ENCODE peak calls at places on chromosomes 11 and 22, in eight cellular contexts. I is IMR-90, T is heart left ventricle, O is esophagus squamous epithelium, K is endothelial cell of umbilical vein, W is body of pancreas, M is ovary, S is sigmoid colon. P is an unnamed sample.

GRCh38 chr11:86068138-86068861 is 584 bp downstream of the PICALM start:
- DNase-seq in M (peak; percentile 54), T (peak; percentile 44), O (no peak), W (peak; percentile 50), K (peak; percentile 46), S (peak; percentile 79), I (no peak), P (no peak)

GRCh38 chr11:75103380-75104026 is 6.8 kb upstream of the OR2AT4 start:
- DNase-seq in K (no peak), T (no peak), M (no peak), I (peak; percentile 86), W (no peak), O (no peak), S (no peak), P (no peak)

GRCh38 chr11:82750643-82751139 is 17.0 kb upstream of the FAM181B start:
- DNase-seq in O (no peak), W (no peak), M (no peak), I (no peak), K (peak; percentile 32), S (no peak), T (no peak), P (no peak)

GRCh38 chr22:44329179-44329796 is 16.5 kb upstream of the SHISAL1 start:
- DNase-seq in I (peak; percentile 27), K (no peak), T (no peak), W (no peak), S (peak; percentile 64), M (no peak), O (no peak), P (peak; percentile 59)

GRCh38 chr11:123338266-123338800 is 91.7 kb upstream of the GRAMD1B start:
- DNase-seq in W (no peak), S (no peak), K (no peak), I (no peak), M (no peak), T (no peak), O (no peak), P (no peak)

GRCh38 chr11:110093407-110094297 is 460 bp downstream of the ZC3H12C start:
- DNase-seq in M (peak; percentile 71), O (no peak), S (peak; percentile 81), W (peak; percentile 62), I (peak; percentile 51), K (peak; percentile 67), T (peak; percentile 61), P (no peak)

GRCh38 chr11:83521647-83522596 is 235.8 kb upstream of the CCDC90B start:
- DNase-seq in S (no peak), K (no peak), T (no peak), I (peak; percentile 31), O (no peak), W (no peak), M (no peak), P (no peak)

GRCh38 chr11:7520981-7521487 is 7.2 kb downstream of the PPFIBP2 start:
- DNase-seq in T (no peak), M (no peak), K (no peak), I (no peak), O (no peak), W (no peak), S (no peak), P (no peak)

GRCh38 chr22:43550024-43550620 is 138.3 kb downstream of the MPPED1 start:
- DNase-seq in K (no peak), T (no peak), O (no peak), M (no peak), S (peak; percentile 19), I (no peak), W (no peak), P (no peak)

GRCh38 chr22:28903080-28903479 is 19.7 kb downstream of the ZNRF3 start:
- DNase-seq in I (no peak), S (no peak), O (no peak), T (peak; percentile 24), K (no peak), W (no peak), M (peak; percentile 42), P (no peak)

GRCh38 chr11:68014966-68015447 is 4.9 kb downstream of the ALDH3B1 start:
- DNase-seq in K (no peak), O (no peak), I (no peak), T (no peak), S (no peak), M (no peak), W (no peak), P (no peak)
- TF ChIP-seq POLR2A in K (no peak), O (no peak), I (no peak), T (no peak), S (no peak), M (no peak), W (no peak), P (no peak)

GRCh38 chr22:19066531-19067271 is 55.5 kb downstream of the DGCR2 start:
- DNase-seq in M (no peak), I (peak; percentile 83), K (no peak), O (no peak), W (no peak), S (peak; percentile 61), T (no peak), P (peak; percentile 76)

GRCh38 chr22:19069451-19069850 is 52.8 kb downstream of the DGCR2 start:
- DNase-seq in T (no peak), O (no peak), W (no peak), M (no peak), I (no peak), S (no peak), K (no peak), P (no peak)

GRCh38 chr22:19068784-19069271 is 53.4 kb downstream of the DGCR2 start:
- DNase-seq in K (no peak), W (no peak), O (no peak), I (no peak), S (peak; percentile 30), M (no peak), T (no peak), P (no peak)

GRCh38 chr22:19067696-19068348 is 54.4 kb downstream of the DGCR2 start:
- DNase-seq in M (no peak), K (no peak), W (no peak), O (no peak), T (no peak), S (peak; percentile 48), I (no peak), P (no peak)

GRCh38 chr22:19070397-19071169 is 51.6 kb downstream of the DGCR2 start:
- DNase-seq in W (no peak), O (no peak), M (no peak), K (no peak), S (peak; percentile 51), T (no peak), I (no peak), P (no peak)
- TF ChIP-seq POLR2A in W (no peak), O (no peak), M (no peak), K (no peak), S (no peak), T (no peak), I (no peak), P (no peak)

GRCh38 chr11:61792310-61793083 is at the start of the genes FEN1 and TMEM258:
- DNase-seq in T (peak; percentile 91), M (peak; percentile 85), S (peak; percentile 94), K (peak; percentile 98), I (peak; percentile 94), O (peak; percentile 62), W (peak; percentile 89), P (peak; percentile 84)
- TF ChIP-seq POLR2A in T (no peak), M (peak; percentile 85), S (peak; percentile 56), K (peak; percentile 90), I (peak; percentile 95), O (peak; percentile 36), W (peak; percentile 86), P (peak; percentile 76)

GRCh38 chr11:88327462-88328143 is 9.9 kb downstream of the CTSC start:
- DNase-seq in T (no peak), K (no peak), M (no peak), W (no peak), O (no peak), S (no peak), I (no peak), P (no peak)

GRCh38 chr11:88330826-88331428 is 6.6 kb downstream of the CTSC start:
- DNase-seq in T (no peak), O (no peak), W (no peak), M (no peak), I (no peak), K (no peak), S (no peak), P (no peak)

GRCh38 chr11:88332851-88333250 is 4.7 kb downstream of the CTSC start:
- DNase-seq in S (no peak), W (no peak), I (no peak), T (no peak), O (no peak), M (no peak), K (no peak), P (no peak)

GRCh38 chr11:88327061-88327460 is 10.5 kb downstream of the CTSC start:
- DNase-seq in W (no peak), I (no peak), K (no peak), S (no peak), M (no peak), T (no peak), O (no peak), P (no peak)

DNA sequence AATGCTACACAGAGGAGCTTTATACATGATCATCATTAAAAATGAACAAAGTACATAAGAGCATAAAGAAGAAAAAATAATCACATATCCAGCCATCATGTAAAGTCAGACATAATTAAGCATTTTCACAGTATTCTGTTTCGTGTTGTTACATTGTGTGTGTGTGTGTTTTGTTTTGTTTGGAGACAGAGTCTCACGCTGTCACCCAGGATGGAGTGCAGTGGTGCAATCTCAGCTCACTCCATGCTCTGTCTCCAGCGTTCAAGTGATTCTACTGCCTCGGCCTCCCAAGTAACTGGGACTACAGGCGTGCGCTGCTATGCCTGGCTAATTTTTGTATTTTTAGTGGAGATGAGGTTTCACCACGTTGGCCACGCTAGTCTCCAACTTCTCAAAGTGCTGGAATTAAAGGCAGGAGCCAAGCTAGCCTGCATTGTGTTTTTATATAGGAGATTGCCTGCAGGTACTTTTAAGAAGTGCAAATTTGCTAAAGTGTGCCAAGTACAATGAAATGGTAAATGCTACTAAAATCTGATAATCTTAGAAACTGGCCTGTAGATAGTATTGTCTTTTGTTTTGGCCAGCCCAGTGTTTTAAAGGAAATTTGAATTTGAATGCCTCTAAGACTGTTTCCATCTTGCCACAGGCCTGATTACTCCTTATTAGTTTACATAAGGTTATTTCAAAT is 7.8 kb downstream of the CTSC start:
- DNase-seq in I (no peak), W (no peak), M (no peak), S (no peak), K (no peak), T (no peak), O (no peak), P (no peak)
- TF ChIP-seq POLR2A in I (no peak), W (no peak), M (no peak), S (no peak), K (no peak), T (no peak), O (no peak), P (no peak)

DNA sequence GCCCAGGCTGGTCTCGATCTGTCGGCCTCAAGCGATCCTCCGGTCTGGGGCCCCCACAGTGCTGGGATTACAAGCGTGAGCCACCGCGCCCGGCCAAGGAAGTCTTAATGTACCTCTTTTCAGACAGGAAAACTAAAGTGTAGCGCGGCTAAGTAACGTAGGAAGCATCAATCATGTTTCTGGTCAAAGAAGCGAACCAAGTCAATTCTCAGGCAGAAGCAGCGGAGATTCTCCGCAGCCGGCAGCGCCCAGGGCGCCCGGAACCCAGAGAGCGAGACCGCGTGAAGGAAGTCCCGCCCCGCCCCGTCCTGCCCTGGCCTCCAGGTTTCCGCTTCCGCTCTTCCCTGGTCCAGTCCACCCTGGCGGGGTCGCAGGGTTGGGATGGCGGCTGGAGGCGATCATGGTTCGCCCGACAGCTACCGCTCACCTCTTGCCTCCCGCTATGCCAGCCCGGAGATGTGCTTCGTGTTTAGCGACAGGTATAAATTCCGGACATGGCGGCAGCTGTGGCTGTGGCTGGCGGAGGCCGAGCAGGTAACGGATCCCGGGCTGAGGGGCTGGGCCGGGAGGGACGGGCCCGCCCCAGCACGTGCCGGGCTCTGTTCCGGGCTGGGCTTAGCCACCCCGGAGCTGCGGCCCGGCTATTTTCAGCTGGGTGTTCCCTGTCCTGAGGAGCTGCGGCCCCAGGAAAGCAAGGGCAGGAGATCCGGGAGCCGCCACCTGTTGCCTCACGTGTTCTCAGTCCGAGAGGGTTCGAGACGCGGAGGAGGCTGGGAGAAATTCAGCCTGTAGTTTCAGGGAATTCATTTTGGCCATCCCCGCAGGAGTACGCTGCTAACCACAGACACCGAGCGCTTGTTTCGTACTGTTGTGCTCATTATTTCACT is at the start of gene ADSL:
- DNase-seq in O (peak; percentile 46), I (peak; percentile 79), S (peak; percentile 93), W (peak; percentile 90), K (peak; percentile 85), T (peak; percentile 92), M (peak; percentile 84), P (peak; percentile 75)
- TF ChIP-seq POLR2A in O (peak; percentile 83), I (peak; percentile 83), S (peak; percentile 79), W (peak; percentile 91), K (peak; percentile 97), T (no peak), M (peak; percentile 88), P (peak; percentile 89)

P was measured in H54.